ENCODE peak calls at places on chromosome 22, in eight cellular contexts. V is PC-3, W is thoracic aorta, O is Peyer's patch, D is A549, I is HL-60, Y is brain microvascular endothelial cell, M is cardiac fibroblast. U is an unnamed sample.

GRCh38 chr22:28963362-28963761 is 80.0 kb downstream of the ZNRF3 start:
- DNase-seq in V (no peak), W (no peak), O (no peak), D (no peak), I (no peak), Y (no peak), M (no peak), U (no peak)

GRCh38 chr22:21626735-21627469 is 2.9 kb downstream of the YDJC start:
- DNase-seq in V (no peak), W (no peak), O (no peak), D (no peak), I (no peak), Y (no peak), M (no peak), U (no peak)

GRCh38 chr22:37427711-37428635 is 694 bp upstream of the ELFN2 start:
- DNase-seq in V (no peak), W (no peak), O (no peak), D (no peak), I (no peak), Y (no peak), M (no peak), U (no peak)

GRCh38 chr22:42330953-42331525 is 60.6 kb upstream of the TCF20 start:
- DNase-seq in V (no peak), W (no peak), O (no peak), D (no peak), I (peak), Y (no peak), M (no peak), U (no peak)

GRCh38 chr22:41565403-41566054 is 4.7 kb downstream of the CSDC2 start:
- DNase-seq in V (peak), W (no peak), O (no peak), D (peak), I (no peak), Y (peak), M (peak), U (peak)

GRCh38 chr22:30868663-30869385 is 99.8 kb downstream of the MORC2 start:
- DNase-seq in V (no peak), W (no peak), O (no peak), D (no peak), I (no peak), Y (peak), M (peak), U (peak)

GRCh38 chr22:18119409-18120110 is 9.0 kb downstream of the TUBA8 start:
- DNase-seq in V (no peak), W (no peak), O (no peak), D (no peak), I (no peak), Y (no peak), M (no peak), U (no peak)

GRCh38 chr22:47355776-47356432 is 593.5 kb downstream of the TBC1D22A start:
- DNase-seq in V (no peak), W (no peak), O (no peak), D (no peak), I (no peak), Y (no peak), M (no peak), U (no peak)

GRCh38 chr22:33848251-33848650 is 72.0 kb downstream of the LARGE1 start:
- DNase-seq in V (no peak), W (no peak), O (no peak), D (no peak), I (no peak), Y (peak), M (no peak), U (no peak)

GRCh38 chr22:48605856-48606255 is 1221.8 kb downstream of the BRD1 start:
- DNase-seq in V (no peak), W (no peak), O (no peak), D (peak), I (no peak), Y (no peak), M (no peak), U (no peak)

GRCh38 chr22:36770946-36771340 is 5.0 kb downstream of the IFT27 start:
- DNase-seq in V (no peak), W (no peak), O (no peak), D (no peak), I (peak), Y (no peak), M (no peak), U (no peak)

GRCh38 chr22:19515654-19516377 is 8.4 kb downstream of the CLDN5 start:
- DNase-seq in V (no peak), W (no peak), O (no peak), D (no peak), I (no peak), Y (no peak), M (no peak), U (no peak)

GRCh38 chr22:23251445-23252093 is 71.3 kb downstream of the BCR start:
- DNase-seq in V (peak), W (no peak), O (no peak), D (peak), I (no peak), Y (no peak), M (no peak), U (peak)

GRCh38 chr22:23909258-23909898 is 15.2 kb downstream of the MIF start:
- DNase-seq in V (no peak), W (no peak), O (no peak), D (no peak), I (no peak), Y (no peak), M (peak), U (peak)

GRCh38 chr22:37192232-37192631 is 4.2 kb upstream of the C1QTNF6 start:
- DNase-seq in V (no peak), W (no peak), O (no peak), D (no peak), I (no peak), Y (no peak), M (no peak), U (no peak)

GRCh38 chr22:36758792-36759271 is 17.1 kb downstream of the IFT27 start:
- DNase-seq in V (no peak), W (no peak), O (no peak), D (no peak), I (no peak), Y (no peak), M (no peak), U (no peak)

GRCh38 chr22:49973018-49973965 is 12.7 kb downstream of the PIM3 start:
- DNase-seq in V (no peak), W (no peak), O (peak), D (peak), I (no peak), Y (no peak), M (no peak), U (peak)

GRCh38 chr22:49971232-49972162 is 10.9 kb downstream of the PIM3 start:
- DNase-seq in V (peak), W (peak), O (peak), D (peak), I (peak), Y (peak), M (peak), U (peak)

GRCh38 chr22:49970528-49971231 is 10.1 kb downstream of the PIM3 start:
- DNase-seq in V (peak), W (peak), O (peak), D (peak), I (peak), Y (peak), M (peak), U (peak)

GRCh38 chr22:49969751-49970527 is 9.4 kb downstream of the PIM3 start:
- DNase-seq in V (no peak), W (peak), O (peak), D (no peak), I (no peak), Y (no peak), M (no peak), U (no peak)

GRCh38 chr22:49972163-49973017 is 11.8 kb downstream of the PIM3 start:
- DNase-seq in V (no peak), W (peak), O (no peak), D (no peak), I (no peak), Y (no peak), M (no peak), U (no peak)
- H3K4me3 ChIP-seq in V (no peak), W (peak), O (peak), D (peak), I (peak), Y (no peak), M (no peak), U (no peak)

DNA sequence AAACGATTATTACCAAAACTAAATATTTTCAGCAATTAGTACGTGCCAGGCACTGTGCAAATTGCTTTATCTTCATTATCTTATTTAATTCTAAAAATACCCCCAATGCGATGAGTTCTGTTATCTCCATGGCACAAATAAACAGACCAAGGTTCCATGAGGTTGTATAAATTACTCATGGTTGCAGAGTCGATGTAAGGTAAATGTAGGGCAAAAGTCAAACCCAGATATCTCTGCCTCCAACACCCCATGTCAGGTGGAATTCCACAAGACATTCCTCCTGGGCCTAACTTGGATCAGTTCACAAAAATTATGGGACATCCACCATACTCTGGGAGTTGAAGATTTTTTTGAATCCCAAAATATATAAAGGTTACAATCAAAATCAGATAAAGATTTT is 43.7 kb downstream of the ISX start:
- DNase-seq in V (no peak), W (no peak), O (no peak), D (no peak), I (no peak), Y (no peak), M (no peak), U (no peak)
- TF ChIP-seq CTCF in V (no peak), W (no peak), O (no peak), D (no peak), I (no peak), Y (no peak), M (no peak), U (no peak)

GRCh38 chr22:26170795-26171194 is 1.5 kb downstream of the SEZ6L start:
- DNase-seq in V (no peak), W (no peak), O (no peak), D (no peak), I (no peak), Y (no peak), M (no peak), U (no peak)

GRCh38 chr22:26169312-26170111 is at the start of gene SEZ6L:
- DNase-seq in V (no peak), W (no peak), O (no peak), D (no peak), I (peak), Y (no peak), M (no peak), U (no peak)

GRCh38 chr22:26168199-26168915 is 905 bp upstream of the SEZ6L start:
- DNase-seq in V (no peak), W (no peak), O (no peak), D (no peak), I (peak), Y (no peak), M (no peak), U (no peak)

GRCh38 chr22:26168934-26169311 is 339 bp upstream of the SEZ6L start:
- DNase-seq in V (no peak), W (no peak), O (no peak), D (no peak), I (no peak), Y (no peak), M (no peak), U (no peak)

DNA sequence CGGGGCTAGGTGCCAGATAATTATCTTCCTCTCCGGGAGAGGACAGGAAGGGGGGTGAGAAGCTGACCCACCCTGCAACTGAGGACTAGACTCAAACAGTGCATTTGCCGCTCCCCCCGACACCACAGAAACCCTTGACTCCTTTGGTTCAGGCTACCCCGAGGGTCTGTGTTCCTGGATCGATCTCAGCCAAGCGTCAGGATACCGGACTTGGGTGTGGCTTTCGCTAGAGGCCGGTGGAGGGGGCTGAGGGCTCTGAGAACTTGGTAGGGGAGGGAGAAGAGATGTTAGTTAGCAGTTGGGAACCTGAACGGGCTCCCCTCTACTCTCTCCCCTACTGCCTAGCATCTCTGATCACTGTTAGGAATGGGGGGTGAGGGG is 840 bp downstream of the SEZ6L start:
- DNase-seq in V (no peak), W (no peak), O (no peak), D (no peak), I (no peak), Y (no peak), M (no peak), U (no peak)
- H3K4me3 ChIP-seq in V (no peak), W (peak), O (no peak), D (no peak), I (no peak), Y (no peak), M (no peak), U (no peak)

DNA sequence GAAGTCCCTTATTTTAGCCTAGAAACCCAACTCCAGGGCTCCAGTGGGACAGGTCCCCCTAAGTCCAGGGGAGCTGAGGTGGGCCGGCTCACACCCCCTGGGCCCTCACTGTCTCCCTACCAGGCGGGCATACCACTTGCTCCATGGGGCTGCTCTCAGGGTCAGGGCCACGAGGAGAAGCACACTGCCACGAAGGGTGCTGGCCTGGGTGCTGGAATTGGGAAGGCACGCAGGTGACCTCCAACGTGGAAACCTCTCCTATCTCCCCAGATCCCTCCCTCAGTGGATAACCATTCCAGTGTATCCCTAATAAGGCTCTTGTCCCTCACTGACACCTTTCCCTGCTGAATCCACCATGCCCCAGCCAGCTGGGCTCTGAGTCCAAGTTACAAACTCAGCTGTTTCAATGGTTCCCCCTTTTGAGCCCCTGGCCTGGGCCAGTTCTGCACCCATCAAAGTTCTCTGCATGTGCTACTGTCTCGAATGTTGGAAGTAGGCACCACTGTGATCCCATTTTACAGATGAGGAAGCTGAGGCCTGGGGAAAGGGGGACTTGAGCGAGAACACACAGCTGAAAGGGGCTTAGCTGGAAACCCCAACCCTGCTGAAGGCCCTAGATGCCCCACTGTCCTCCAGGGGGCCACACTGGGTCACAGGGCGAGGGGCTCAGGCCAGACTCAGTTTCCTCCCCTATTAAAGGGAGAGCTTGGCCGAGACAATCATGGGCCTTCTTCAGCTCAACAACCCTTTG is 1.5 kb downstream of the SHISAL1 start:
- DNase-seq in V (no peak), W (no peak), O (no peak), D (no peak), I (no peak), Y (no peak), M (no peak), U (no peak)
- TF ChIP-seq CTCF in V (no peak), W (no peak), O (no peak), D (no peak), I (no peak), Y (peak), M (no peak), U (no peak)

DNA sequence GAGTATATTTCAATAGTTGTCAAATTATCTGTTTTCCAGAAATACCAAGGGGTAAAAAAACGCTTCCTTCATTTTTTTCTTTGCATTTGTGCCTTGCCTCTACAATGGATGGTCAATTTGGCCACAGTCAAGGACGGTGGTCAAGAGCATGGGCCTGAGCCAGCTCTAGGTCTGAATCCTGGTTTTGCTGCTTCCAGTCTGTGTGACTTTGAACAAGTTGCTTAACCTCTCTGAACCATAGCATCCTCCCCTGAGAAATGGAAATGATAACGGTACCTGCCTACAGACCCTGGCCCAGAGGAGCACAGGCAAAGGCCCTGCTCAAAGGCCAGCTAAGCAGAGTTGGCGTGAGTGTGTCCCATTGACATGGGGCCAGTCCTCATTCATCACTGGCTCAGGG is 3.1 kb downstream of the PNPLA5 start:
- DNase-seq in V (no peak), W (no peak), O (no peak), D (no peak), I (no peak), Y (no peak), M (no peak), U (no peak)
- H3K4me3 ChIP-seq in V (no peak), W (no peak), O (no peak), D (no peak), I (no peak), Y (no peak), M (no peak), U (no peak)

GRCh38 chr22:46027219-46028068 is 50.5 kb upstream of the WNT7B start:
- DNase-seq in V (no peak), W (no peak), O (no peak), D (no peak), I (no peak), Y (no peak), M (no peak), U (no peak)
- TF ChIP-seq CTCF in V (no peak), W (no peak), O (no peak), D (no peak), I (no peak), Y (no peak), M (no peak), U (no peak)

GRCh38 chr22:25069426-25069757 is 116.9 kb downstream of the KIAA1671 start:
- DNase-seq in V (no peak), W (no peak), O (no peak), D (no peak), I (no peak), Y (no peak), M (no peak), U (no peak)
- H3K4me3 ChIP-seq in V (no peak), W (peak), O (no peak), D (no peak), I (no peak), Y (no peak), M (no peak), U (no peak)

GRCh38 chr22:31947296-31947695 is 3.0 kb downstream of the YWHAH start:
- DNase-seq in V (no peak), W (no peak), O (peak), D (peak), I (peak), Y (no peak), M (peak), U (peak)
- TF ChIP-seq CTCF in V (peak), W (no peak), O (peak), D (peak), I (peak), Y (peak), M (peak), U (peak)

GRCh38 chr22:38757464-38757757 is 1.6 kb upstream of the SUN2 start:
- DNase-seq in V (no peak), W (no peak), O (no peak), D (no peak), I (no peak), Y (no peak), M (no peak), U (no peak)
- H3K4me3 ChIP-seq in V (no peak), W (no peak), O (no peak), D (no peak), I (peak), Y (no peak), M (no peak), U (no peak)

GRCh38 chr22:39532215-39533071 is at the start of gene RPS19BP1:
- DNase-seq in V (peak), W (peak), O (peak), D (peak), I (peak), Y (peak), M (peak), U (peak)
- TF ChIP-seq CTCF in V (no peak), W (no peak), O (no peak), D (no peak), I (no peak), Y (peak), M (no peak), U (no peak)

U was measured in fibroblast of pulmonary artery.